ENCODE peak calls at places on chromosome 12, in four cellular contexts. I is C1 segment of cervical spinal cord; B is GM19239; O is stimulated activated naive CD4-positive, alpha-beta T cell. Y is an unnamed sample.

GRCh38 chr12:62533087-62533754 is 66.6 kb downstream of the MON2 start:
- DNase-seq in I (no peak), O (no peak), B (no peak), Y (no peak)

GRCh38 chr12:121238604-121239334 is 28.8 kb downstream of the P2RX4 start:
- DNase-seq in I (no peak), O (no peak), B (no peak), Y (no peak)

GRCh38 chr12:52130695-52131094 is 51.2 kb downstream of the SMIM41 start:
- DNase-seq in O (no peak), I (no peak), B (no peak), Y (no peak)

GRCh38 chr12:79415754-79416435 is 274.9 kb downstream of the PAWR start:
- DNase-seq in O (no peak), I (no peak), B (no peak), Y (no peak)

GRCh38 chr12:12331244-12331771 is 18.7 kb downstream of the MANSC1 start:
- DNase-seq in I (no peak), B (no peak), O (no peak), Y (no peak)

GRCh38 chr12:11823043-11823442 is 173.6 kb downstream of the ETV6 start:
- DNase-seq in I (no peak), B (no peak), O (no peak), Y (no peak)

GRCh38 chr12:88308825-88309224 is 166.7 kb downstream of the TMTC3 start:
- DNase-seq in O (no peak), B (no peak), I (no peak), Y (no peak)

GRCh38 chr12:113230315-113231274 is 9.3 kb downstream of the TPCN1 start:
- DNase-seq in B (no peak), I (no peak), O (no peak), Y (no peak)

GRCh38 chr12:88960213-88960878 is 380.1 kb upstream of the KITLG start:
- DNase-seq in B (no peak), O (no peak), I (no peak), Y (no peak)

GRCh38 chr12:78797201-78797931 is 67.2 kb upstream of the SYT1 start:
- DNase-seq in O (no peak), B (no peak), I (no peak), Y (no peak)

GRCh38 chr12:6053541-6053940 is 70.9 kb downstream of the VWF start:
- DNase-seq in I (no peak), O (no peak), B (no peak), Y (no peak)

GRCh38 chr12:51067771-51068170 is 15.6 kb downstream of the CSRNP2 start:
- DNase-seq in O (no peak), I (no peak), B (no peak), Y (no peak)

GRCh38 chr12:71594214-71594948 is 69.3 kb downstream of the ZFC3H1 start:
- DNase-seq in I (no peak), O (no peak), B (no peak), Y (no peak)

GRCh38 chr12:674272-674781 is 11.1 kb upstream of the NINJ2 start:
- DNase-seq in O (peak), I (no peak), B (peak), Y (peak)

GRCh38 chr12:65188179-65188709 is 18.9 kb downstream of the LEMD3 start:
- DNase-seq in B (no peak), I (no peak), O (no peak), Y (no peak)

GRCh38 chr12:105253882-105254513 is 18.0 kb upstream of the APPL2 start:
- DNase-seq in I (no peak), B (no peak), O (no peak), Y (no peak)

GRCh38 chr12:116164263-116164817 is 113.2 kb downstream of the MED13L start:
- DNase-seq in B (no peak), O (no peak), I (no peak), Y (no peak)

GRCh38 chr12:132030367-132031038 is 80.8 kb downstream of the EP400 start:
- DNase-seq in O (no peak), I (peak), B (no peak), Y (no peak)

GRCh38 chr12:66775941-66776340 is 97.1 kb upstream of the GRIP1 start:
- DNase-seq in O (no peak), I (no peak), B (no peak), Y (no peak)

GRCh38 chr12:113894717-113895116 is 71.4 kb downstream of the RBM19 start:
- DNase-seq in I (no peak), B (no peak), O (no peak), Y (no peak)

GRCh38 chr12:57477710-57478681 is 1.7 kb downstream of the ARHGAP9 start:
- DNase-seq in I (peak), O (peak), B (no peak), Y (peak)

GRCh38 chr12:75641031-75641780 is 129.8 kb upstream of the KRR1 start:
- DNase-seq in I (no peak), O (no peak), B (peak), Y (no peak)

GRCh38 chr12:2414810-2415567 is 362.2 kb downstream of the CACNA1C start:
- DNase-seq in B (no peak), O (no peak), I (no peak), Y (no peak)

GRCh38 chr12:21613931-21614330 is 9.3 kb upstream of the GYS2 start:
- DNase-seq in I (no peak), O (no peak), B (no peak), Y (no peak)

GRCh38 chr12:106302401-106303201 is at the start of gene TCP11L2:
- DNase-seq in B (peak), O (peak), I (peak), Y (peak)

Y was measured in effector CD4-positive, alpha-beta T cell.